ENCODE peak calls at places on chromosome 1, in five cellular contexts. L is GM12878, O is HCT116, Z is K562, J is HepG2. D is an unnamed sample.

GRCh38 chr1:114153621-114154145 is at the start of gene SYT6:
- DNase-seq in L (no peak), O (no peak), Z (no peak), J (no peak), D (peak; percentile 60)

GRCh38 chr1:52098139-52098871 is 42.2 kb downstream of the BTF3L4 start:
- DNase-seq in L (no peak), O (no peak), Z (no peak), J (peak; percentile 88), D (no peak)

GRCh38 chr1:110746644-110747259 is 72.0 kb upstream of the KCNA3 start:
- DNase-seq in L (no peak), O (no peak), Z (peak; percentile 57), J (peak; percentile 39), D (no peak)

GRCh38 chr1:234969630-234970370 is 158.8 kb downstream of the TOMM20 start:
- DNase-seq in L (no peak), O (no peak), Z (no peak), J (no peak), D (peak; percentile 93)

GRCh38 chr1:146022403-146023127 is 1.0 kb upstream of the HJV start:
- DNase-seq in L (no peak), O (no peak), Z (peak; percentile 38), J (no peak), D (no peak)

GRCh38 chr1:228898582-228898992 is 163.3 kb downstream of the RHOU start:
- DNase-seq in L (no peak), O (no peak), Z (no peak), J (no peak), D (no peak)

GRCh38 chr1:202575906-202576653 is 134.2 kb downstream of the SYT2 start:
- DNase-seq in L (no peak), O (no peak), Z (no peak), J (no peak), D (peak; percentile 70)

GRCh38 chr1:86152887-86153286 is 3.7 kb downstream of the COL24A1 start:
- DNase-seq in L (no peak), O (no peak), Z (no peak), J (no peak), D (no peak)

GRCh38 chr1:44249543-44249942 is 36.3 kb downstream of the DMAP1 start:
- DNase-seq in L (no peak), O (no peak), Z (peak; percentile 49), J (no peak), D (peak; percentile 48)

GRCh38 chr1:201506573-201507567 is at the start of gene CSRP1:
- DNase-seq in L (peak; percentile 39), O (peak; percentile 71), Z (peak; percentile 93), J (no peak), D (peak; percentile 96)
- TF ChIP-seq YY1 in L (peak; percentile 30), O (peak; percentile 78), Z (peak; percentile 67), J (peak; percentile 42), D (no peak)

GRCh38 chr1:232557096-232557495 is 72.8 kb downstream of the SIPA1L2 start:
- DNase-seq in L (no peak), O (no peak), Z (no peak), J (no peak), D (no peak)

GRCh38 chr1:232558974-232559373 is 71.0 kb downstream of the SIPA1L2 start:
- DNase-seq in L (no peak), O (no peak), Z (no peak), J (no peak), D (no peak)

GRCh38 chr1:232555581-232556189 is 74.2 kb downstream of the SIPA1L2 start:
- DNase-seq in L (no peak), O (no peak), Z (no peak), J (no peak), D (no peak)

GRCh38 chr1:232556336-232556735 is 73.6 kb downstream of the SIPA1L2 start:
- DNase-seq in L (no peak), O (no peak), Z (no peak), J (no peak), D (no peak)

GRCh38 chr1:232557661-232558260 is 72.2 kb downstream of the SIPA1L2 start:
- DNase-seq in L (no peak), O (no peak), Z (no peak), J (no peak), D (no peak)
- TF ChIP-seq ZBTB33 in L (no peak), O (no peak), Z (no peak), J (no peak), D (no peak)

GRCh38 chr1:42960693-42961559 is 2.3 kb upstream of the SLC2A1 start:
- DNase-seq in L (no peak), O (no peak), Z (no peak), J (peak; percentile 50), D (no peak)

GRCh38 chr1:42964032-42964812 is 5.6 kb upstream of the SLC2A1 start:
- DNase-seq in L (no peak), O (no peak), Z (no peak), J (no peak), D (no peak)

GRCh38 chr1:42963378-42964005 is 4.8 kb upstream of the SLC2A1 start:
- DNase-seq in L (no peak), O (no peak), Z (peak; percentile 93), J (peak; percentile 46), D (no peak)

GRCh38 chr1:42961560-42962091 is 3.0 kb upstream of the SLC2A1 start:
- DNase-seq in L (no peak), O (no peak), Z (no peak), J (peak; percentile 63), D (no peak)

GRCh38 chr1:42962641-42963377 is 4.1 kb upstream of the SLC2A1 start:
- DNase-seq in L (no peak), O (no peak), Z (peak; percentile 84), J (peak; percentile 61), D (no peak)
- TF ChIP-seq YY1 in L (no peak), O (no peak), Z (no peak), J (no peak), D (no peak)

DNA sequence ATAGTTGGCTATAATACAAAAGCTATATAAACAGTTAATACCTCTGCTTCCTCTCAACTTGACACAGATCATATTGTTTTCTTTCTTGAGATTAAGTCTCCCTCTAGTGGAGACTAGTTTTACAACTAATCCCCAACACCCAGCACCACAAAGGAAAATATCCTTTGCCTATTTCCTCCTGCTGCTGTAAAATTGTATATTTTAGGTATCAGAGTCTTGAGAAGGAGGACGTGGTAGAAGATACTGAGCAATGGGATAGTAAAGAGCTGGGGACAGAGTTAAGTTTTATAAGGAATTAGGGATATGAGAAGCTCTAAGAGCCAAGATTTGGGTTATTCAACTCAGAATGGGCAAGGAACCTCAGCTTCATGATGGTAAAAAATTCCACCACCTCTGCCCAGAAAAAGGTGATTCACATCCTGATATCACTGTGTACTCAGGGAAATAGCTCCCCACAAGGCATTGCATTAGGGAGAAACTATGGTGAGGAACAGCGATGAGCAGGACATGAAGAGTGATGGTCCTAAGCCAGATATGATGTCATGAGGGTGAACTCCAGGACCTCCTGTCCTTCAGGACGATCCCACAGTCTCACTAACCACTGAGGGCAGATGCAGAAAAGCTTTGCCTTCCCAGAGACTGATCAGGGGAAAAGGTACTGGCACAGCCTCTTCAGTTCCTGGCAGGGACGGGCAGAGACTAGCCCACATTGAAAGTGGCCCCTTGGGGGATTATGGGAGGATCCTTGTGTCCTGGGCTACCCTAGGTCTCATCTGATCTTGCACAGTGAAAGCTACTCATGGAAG is 14.7 kb upstream of the CFAP126 start:
- DNase-seq in L (no peak), O (peak; percentile 45), Z (peak; percentile 33), J (peak; percentile 48), D (peak; percentile 60)
- TF ChIP-seq ZBTB33 in L (no peak), O (no peak), Z (no peak), J (no peak), D (no peak)

GRCh38 chr1:225888898-225889690 is at the start of gene LEFTY1:
- DNase-seq in L (no peak), O (no peak), Z (no peak), J (no peak), D (peak; percentile 40)
- TF ChIP-seq YY1 in L (no peak), O (no peak), Z (no peak), J (no peak), D (no peak)

DNA sequence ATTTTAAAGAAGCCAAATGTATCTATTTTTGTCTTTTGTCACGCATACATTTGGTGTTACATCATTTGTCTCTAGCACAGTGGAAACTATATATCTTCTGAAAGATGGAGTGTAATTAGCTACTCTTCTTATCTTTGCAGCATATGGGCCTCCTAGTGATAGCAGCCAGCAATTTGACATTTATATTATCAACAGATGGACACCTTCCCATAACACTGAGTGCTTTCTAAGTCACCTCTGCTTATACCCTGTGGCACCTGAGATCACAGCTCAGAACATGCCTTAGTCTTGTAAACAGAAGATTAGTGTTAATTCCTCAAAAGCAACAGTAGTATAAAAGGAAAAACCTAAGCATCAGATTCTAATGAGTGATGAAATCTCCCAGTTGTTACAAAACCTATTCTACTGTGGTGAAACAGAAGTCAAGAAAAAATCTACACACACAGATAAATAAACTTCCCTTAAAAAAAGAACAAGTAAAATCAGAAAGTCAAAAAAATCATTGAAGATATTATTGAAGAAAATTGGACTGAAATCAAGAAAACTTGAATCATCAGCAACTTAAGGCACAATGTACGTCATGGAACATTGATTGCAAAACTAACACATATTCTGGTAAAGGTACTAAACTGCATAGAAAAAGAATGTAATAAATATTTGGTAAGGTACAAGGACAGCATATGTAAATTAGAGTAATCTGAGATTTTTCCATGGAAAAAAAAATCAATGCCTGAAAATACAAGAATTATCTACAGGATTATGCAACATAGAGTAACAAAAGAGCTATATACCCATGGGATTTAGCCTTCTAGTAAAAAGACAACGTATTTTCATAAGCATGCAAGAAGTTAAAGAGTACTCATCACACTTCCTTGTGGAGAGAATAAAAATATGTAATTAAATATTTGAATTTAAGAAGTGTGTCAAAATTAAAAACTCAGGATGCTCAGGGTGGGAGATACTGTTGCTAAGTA is 61.7 kb downstream of the KCNT2 start:
- DNase-seq in L (no peak), O (no peak), Z (no peak), J (no peak), D (no peak)
- TF ChIP-seq ZBTB33 in L (no peak), O (no peak), Z (no peak), J (no peak), D (no peak)

D was measured in SK-N-SH.